ENCODE peak calls at places on chromosomes 2 and 18, in seven cellular contexts. F is CD8-positive, alpha-beta T cell; I is neural crest cell; W is HFF-Myc; X is psoas muscle; M is brain microvascular endothelial cell; J is A673. N is an unnamed sample.

GRCh38 chr2:198852248-198852647 is 605.5 kb downstream of the SATB2 start:
- DNase-seq in F (no peak), I (no peak), W (no peak), X (no peak), M (no peak), J (no peak), N (no peak)

GRCh38 chr18:32037616-32038015 is 19.0 kb downstream of the RNF125 start:
- DNase-seq in F (no peak), I (no peak), W (no peak), X (no peak), M (no peak), J (no peak), N (no peak)

GRCh38 chr2:194674043-194674442 is 983.0 kb upstream of the SLC39A10 start:
- DNase-seq in F (no peak), I (no peak), W (no peak), X (no peak), M (no peak), J (no peak), N (no peak)

GRCh38 chr18:11994346-11994707 is 13.0 kb downstream of the IMPA2 start:
- DNase-seq in F (no peak), I (no peak), W (no peak), X (peak; percentile 88), M (peak; percentile 28), J (no peak), N (no peak)

GRCh38 chr2:143936758-143937562 is 583.0 kb downstream of the ZEB2 start:
- DNase-seq in F (no peak), I (peak; percentile 43), W (no peak), X (peak; percentile 51), M (no peak), J (peak; percentile 45), N (peak; percentile 56)

GRCh38 chr2:177894546-177894945 is 178.0 kb downstream of the PDE11A start:
- DNase-seq in F (no peak), I (no peak), W (no peak), X (no peak), M (peak; percentile 0), J (no peak), N (no peak)

GRCh38 chr2:108288534-108289106 is at the start of gene SULT1C2:
- DNase-seq in F (no peak), I (no peak), W (no peak), X (no peak), M (peak; percentile 67), J (peak; percentile 9), N (peak; percentile 17)

GRCh38 chr2:174153757-174154680 is 94.3 kb downstream of the OLA1 start:
- DNase-seq in F (no peak), I (no peak), W (peak; percentile 57), X (no peak), M (peak; percentile 70), J (no peak), N (no peak)

GRCh38 chr2:116810645-116811044 is 1003.8 kb upstream of the DDX18 start:
- DNase-seq in F (no peak), I (no peak), W (no peak), X (no peak), M (peak; percentile 27), J (no peak), N (no peak)

GRCh38 chr2:192007819-192008218 is 160.9 kb upstream of the CAVIN2 start:
- DNase-seq in F (no peak), I (no peak), W (no peak), X (no peak), M (no peak), J (no peak), N (no peak)

GRCh38 chr2:152222975-152223638 is 47.5 kb upstream of the STAM2 start:
- DNase-seq in F (no peak), I (no peak), W (peak; percentile 60), X (peak; percentile 51), M (peak; percentile 84), J (peak; percentile 92), N (peak; percentile 26)

GRCh38 chr2:47664817-47665216 is 118.1 kb upstream of the MSH6 start:
- DNase-seq in F (no peak), I (no peak), W (no peak), X (no peak), M (no peak), J (peak; percentile 7), N (peak; percentile 12)

GRCh38 chr2:30862054-30862651 is 54.9 kb upstream of the CAPN13 start:
- DNase-seq in F (no peak), I (peak; percentile 53), W (peak; percentile 44), X (peak; percentile 60), M (peak; percentile 76), J (peak; percentile 85), N (peak; percentile 74)

GRCh38 chr18:68942230-68942629 is 144.3 kb downstream of the CCDC102B start:
- DNase-seq in F (no peak), I (no peak), W (no peak), X (no peak), M (no peak), J (no peak), N (no peak)

GRCh38 chr2:60560734-60561649 is 7.5 kb upstream of the BCL11A start:
- DNase-seq in F (no peak), I (no peak), W (no peak), X (no peak), M (no peak), J (peak; percentile 56), N (peak; percentile 45)

GRCh38 chr2:24048662-24049484 is 668 bp upstream of the FKBP1B start:
- DNase-seq in F (no peak), I (no peak), W (no peak), X (no peak), M (no peak), J (peak; percentile 66), N (no peak)

GRCh38 chr2:225559090-225559489 is 159.6 kb downstream of the NYAP2 start:
- DNase-seq in F (no peak), I (no peak), W (no peak), X (no peak), M (no peak), J (no peak), N (no peak)

GRCh38 chr2:225558425-225558824 is 158.9 kb downstream of the NYAP2 start:
- DNase-seq in F (no peak), I (no peak), W (no peak), X (no peak), M (no peak), J (no peak), N (no peak)

DNA sequence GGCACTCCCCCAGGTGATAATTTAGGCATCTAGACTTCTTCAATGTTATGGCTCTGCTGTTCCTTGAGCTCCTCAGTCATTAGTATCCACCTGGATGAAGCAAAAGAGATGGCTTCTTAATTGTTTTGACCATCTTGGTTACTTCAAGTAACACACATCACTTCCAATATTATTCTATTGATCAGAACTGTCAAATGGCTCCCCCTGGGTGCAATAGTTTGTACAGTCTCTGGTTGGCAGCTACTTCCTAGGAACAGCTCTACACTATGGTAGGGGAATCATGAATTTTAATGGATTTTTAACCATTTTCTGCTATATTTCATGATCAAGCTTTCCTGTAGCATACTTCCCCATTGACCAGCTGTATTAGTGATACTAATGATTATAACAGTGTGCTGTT is 157.0 kb downstream of the NYAP2 start:
- DNase-seq in F (no peak), I (no peak), W (no peak), X (no peak), M (no peak), J (no peak), N (peak; percentile 6)
- TF ChIP-seq CTCF in F (no peak), I (no peak), W (no peak), X (no peak), M (peak; percentile 17), J (no peak), N (no peak)

DNA sequence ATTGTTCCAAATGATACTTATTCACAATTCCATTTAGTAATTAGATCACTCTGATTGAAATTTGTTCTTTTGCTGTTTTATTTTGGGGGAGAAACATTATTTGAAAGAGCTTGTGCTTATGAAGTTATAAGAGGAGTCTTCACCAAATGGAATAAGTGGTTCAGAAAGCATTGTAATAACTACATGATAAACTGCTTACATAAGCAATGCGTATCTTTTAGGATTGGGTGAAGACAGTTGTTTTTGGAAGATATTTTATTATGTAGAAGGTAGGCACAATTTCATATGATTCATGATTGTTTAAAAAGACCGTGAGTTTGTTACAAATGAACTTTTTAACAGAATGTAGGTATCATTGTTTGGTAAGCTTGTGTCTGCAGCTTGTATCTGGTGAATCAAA is 14.5 kb downstream of the ZNF638 start:
- DNase-seq in F (no peak), I (no peak), W (no peak), X (no peak), M (no peak), J (no peak), N (no peak)
- TF ChIP-seq CTCF in F (no peak), I (no peak), W (no peak), X (no peak), M (no peak), J (no peak), N (no peak)

GRCh38 chr18:47265197-47265596 is 13.7 kb upstream of the SKOR2 start:
- DNase-seq in F (no peak), I (no peak), W (peak; percentile 3), X (no peak), M (no peak), J (no peak), N (no peak)

GRCh38 chr18:47262397-47263196 is 11.1 kb upstream of the SKOR2 start:
- DNase-seq in F (no peak), I (no peak), W (no peak), X (no peak), M (no peak), J (no peak), N (no peak)

GRCh38 chr18:47261902-47262301 is 10.4 kb upstream of the SKOR2 start:
- DNase-seq in F (no peak), I (no peak), W (no peak), X (no peak), M (no peak), J (no peak), N (no peak)

GRCh38 chr18:47263828-47264314 is 12.4 kb upstream of the SKOR2 start:
- DNase-seq in F (no peak), I (no peak), W (no peak), X (no peak), M (no peak), J (no peak), N (no peak)

GRCh38 chr18:47263197-47263827 is 11.9 kb upstream of the SKOR2 start:
- DNase-seq in F (no peak), I (no peak), W (no peak), X (no peak), M (no peak), J (no peak), N (no peak)
- TF ChIP-seq CTCF in F (no peak), I (peak; percentile 53), W (peak; percentile 39), X (no peak), M (peak; percentile 22), J (peak; percentile 66), N (no peak)

DNA sequence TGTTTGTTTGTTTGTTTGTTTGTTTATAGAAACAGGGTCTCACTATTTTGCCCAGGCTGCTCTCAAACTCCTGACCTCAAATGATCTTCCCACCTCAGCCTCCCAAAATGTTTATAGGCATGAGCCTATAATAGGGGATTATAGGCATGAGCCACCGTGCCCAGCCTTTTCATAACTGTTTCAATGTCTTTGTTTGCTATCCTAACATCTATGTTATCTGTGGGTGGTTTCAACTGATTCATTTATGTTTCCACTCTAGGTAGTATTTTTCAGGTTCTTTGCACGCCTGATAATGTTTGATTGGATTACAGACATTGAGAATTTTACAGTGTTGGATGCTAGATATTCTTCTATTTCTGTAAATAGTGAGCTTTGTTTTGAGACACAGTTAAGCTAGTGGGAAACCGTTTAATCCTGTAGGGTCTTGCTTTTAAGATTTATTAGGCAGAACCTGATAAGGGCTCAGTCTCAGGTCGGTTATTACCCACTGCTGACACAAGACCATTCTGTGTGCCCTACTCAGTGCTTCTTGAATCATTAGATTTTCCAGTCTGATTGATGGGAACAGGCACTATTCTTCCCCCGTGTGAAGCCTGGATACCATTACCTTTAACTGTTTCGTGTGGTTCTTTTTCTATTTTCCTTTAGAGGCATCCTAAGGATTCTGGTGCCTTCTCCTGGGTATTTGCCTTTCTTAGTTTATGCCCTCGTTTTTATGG is 76.5 kb upstream of the TMEM87B start:
- DNase-seq in F (no peak), I (no peak), W (no peak), X (no peak), M (no peak), J (no peak), N (no peak)
- TF ChIP-seq CTCF in F (no peak), I (no peak), W (no peak), X (no peak), M (no peak), J (no peak), N (no peak)